ENCODE peak calls at places on chromosomes 2 and 18, in four cellular contexts. One of them, this sample, is unnamed.

GRCh38 chr18:76483780-76484179 is 11.3 kb downstream of the ZNF516 start:
- DNase-seq in GM10248: no peak
- DNase-seq in activated CD8-positive, alpha-beta memory T cell treated with anti-CD3 and anti-CD28 coated beads for 4 hours: no peak
- DNase-seq in stimulated activated CD4-positive, alpha-beta T cell treated with anti-CD3 and anti-CD28 coated beads, Interleukin-15, amount 100 ng/mL, for 1 hour: no peak
- DNase-seq in this sample: no peak

GRCh38 chr2:9263388-9263787 is 56.8 kb downstream of the ASAP2 start:
- DNase-seq in GM10248: no peak
- DNase-seq in activated CD8-positive, alpha-beta memory T cell treated with anti-CD3 and anti-CD28 coated beads for 4 hours: no peak
- DNase-seq in stimulated activated CD4-positive, alpha-beta T cell treated with anti-CD3 and anti-CD28 coated beads, Interleukin-15, amount 100 ng/mL, for 1 hour: no peak
- DNase-seq in this sample: no peak

GRCh38 chr2:120461546-120462537 is 115.9 kb downstream of the INHBB start:
- DNase-seq in GM10248: no peak
- DNase-seq in activated CD8-positive, alpha-beta memory T cell treated with anti-CD3 and anti-CD28 coated beads for 4 hours: no peak
- DNase-seq in stimulated activated CD4-positive, alpha-beta T cell treated with anti-CD3 and anti-CD28 coated beads, Interleukin-15, amount 100 ng/mL, for 1 hour: no peak
- DNase-seq in this sample: no peak

GRCh38 chr2:214630402-214631035 is 179.0 kb downstream of the BARD1 start:
- DNase-seq in GM10248: no peak
- DNase-seq in activated CD8-positive, alpha-beta memory T cell treated with anti-CD3 and anti-CD28 coated beads for 4 hours: no peak
- DNase-seq in stimulated activated CD4-positive, alpha-beta T cell treated with anti-CD3 and anti-CD28 coated beads, Interleukin-15, amount 100 ng/mL, for 1 hour: no peak
- DNase-seq in this sample: no peak

GRCh38 chr2:62199392-62200125 is 3.6 kb downstream of the B3GNT2 start:
- DNase-seq in GM10248: no peak
- DNase-seq in activated CD8-positive, alpha-beta memory T cell treated with anti-CD3 and anti-CD28 coated beads for 4 hours: no peak
- DNase-seq in stimulated activated CD4-positive, alpha-beta T cell treated with anti-CD3 and anti-CD28 coated beads, Interleukin-15, amount 100 ng/mL, for 1 hour: no peak
- DNase-seq in this sample: no peak

GRCh38 chr2:11444737-11445136 is 21.2 kb downstream of the E2F6 start:
- DNase-seq in GM10248: no peak
- DNase-seq in activated CD8-positive, alpha-beta memory T cell treated with anti-CD3 and anti-CD28 coated beads for 4 hours: no peak
- DNase-seq in stimulated activated CD4-positive, alpha-beta T cell treated with anti-CD3 and anti-CD28 coated beads, Interleukin-15, amount 100 ng/mL, for 1 hour: no peak
- DNase-seq in this sample: no peak

GRCh38 chr2:27290571-27290970 is 8.3 kb downstream of the TRIM54 start:
- DNase-seq in GM10248: no peak
- DNase-seq in activated CD8-positive, alpha-beta memory T cell treated with anti-CD3 and anti-CD28 coated beads for 4 hours: no peak
- DNase-seq in stimulated activated CD4-positive, alpha-beta T cell treated with anti-CD3 and anti-CD28 coated beads, Interleukin-15, amount 100 ng/mL, for 1 hour: no peak
- DNase-seq in this sample: no peak

GRCh38 chr18:46502444-46502843 is 154.6 kb downstream of the LOXHD1 start:
- DNase-seq in GM10248: no peak
- DNase-seq in activated CD8-positive, alpha-beta memory T cell treated with anti-CD3 and anti-CD28 coated beads for 4 hours: no peak
- DNase-seq in stimulated activated CD4-positive, alpha-beta T cell treated with anti-CD3 and anti-CD28 coated beads, Interleukin-15, amount 100 ng/mL, for 1 hour: no peak
- DNase-seq in this sample: no peak

GRCh38 chr2:175627405-175627804 is 374.7 kb downstream of the LNPK start:
- DNase-seq in GM10248: no peak
- DNase-seq in activated CD8-positive, alpha-beta memory T cell treated with anti-CD3 and anti-CD28 coated beads for 4 hours: no peak
- DNase-seq in stimulated activated CD4-positive, alpha-beta T cell treated with anti-CD3 and anti-CD28 coated beads, Interleukin-15, amount 100 ng/mL, for 1 hour: no peak
- DNase-seq in this sample: no peak

GRCh38 chr18:34595673-34596072 is 114.4 kb upstream of the DTNA start:
- DNase-seq in GM10248: no peak
- DNase-seq in activated CD8-positive, alpha-beta memory T cell treated with anti-CD3 and anti-CD28 coated beads for 4 hours: no peak
- DNase-seq in stimulated activated CD4-positive, alpha-beta T cell treated with anti-CD3 and anti-CD28 coated beads, Interleukin-15, amount 100 ng/mL, for 1 hour: no peak
- DNase-seq in this sample: no peak

GRCh38 chr2:27860111-27860510 is 30.1 kb downstream of the RBKS start:
- DNase-seq in GM10248: no peak
- DNase-seq in activated CD8-positive, alpha-beta memory T cell treated with anti-CD3 and anti-CD28 coated beads for 4 hours: no peak
- DNase-seq in stimulated activated CD4-positive, alpha-beta T cell treated with anti-CD3 and anti-CD28 coated beads, Interleukin-15, amount 100 ng/mL, for 1 hour: no peak
- DNase-seq in this sample: no peak

GRCh38 chr18:59748628-59749360 is 51.6 kb upstream of the CCBE1 start:
- DNase-seq in GM10248: no peak
- DNase-seq in activated CD8-positive, alpha-beta memory T cell treated with anti-CD3 and anti-CD28 coated beads for 4 hours: no peak
- DNase-seq in stimulated activated CD4-positive, alpha-beta T cell treated with anti-CD3 and anti-CD28 coated beads, Interleukin-15, amount 100 ng/mL, for 1 hour: no peak
- DNase-seq in this sample: no peak

GRCh38 chr2:63871864-63872263 is 30.2 kb downstream of the UGP2 start:
- DNase-seq in GM10248: no peak
- DNase-seq in activated CD8-positive, alpha-beta memory T cell treated with anti-CD3 and anti-CD28 coated beads for 4 hours: no peak
- DNase-seq in stimulated activated CD4-positive, alpha-beta T cell treated with anti-CD3 and anti-CD28 coated beads, Interleukin-15, amount 100 ng/mL, for 1 hour: no peak
- DNase-seq in this sample: no peak

GRCh38 chr2:119402645-119403560 is 28.8 kb upstream of the TMEM37 start:
- DNase-seq in GM10248: no peak
- DNase-seq in activated CD8-positive, alpha-beta memory T cell treated with anti-CD3 and anti-CD28 coated beads for 4 hours: no peak
- DNase-seq in stimulated activated CD4-positive, alpha-beta T cell treated with anti-CD3 and anti-CD28 coated beads, Interleukin-15, amount 100 ng/mL, for 1 hour: no peak
- DNase-seq in this sample: no peak

GRCh38 chr2:137228566-137228965 is 463.2 kb downstream of the THSD7B start:
- DNase-seq in GM10248: no peak
- DNase-seq in activated CD8-positive, alpha-beta memory T cell treated with anti-CD3 and anti-CD28 coated beads for 4 hours: no peak
- DNase-seq in stimulated activated CD4-positive, alpha-beta T cell treated with anti-CD3 and anti-CD28 coated beads, Interleukin-15, amount 100 ng/mL, for 1 hour: no peak
- DNase-seq in this sample: no peak

GRCh38 chr2:98730053-98730850 is 680 bp downstream of the MGAT4A start:
- DNase-seq in GM10248: no peak
- DNase-seq in activated CD8-positive, alpha-beta memory T cell treated with anti-CD3 and anti-CD28 coated beads for 4 hours: no peak
- DNase-seq in stimulated activated CD4-positive, alpha-beta T cell treated with anti-CD3 and anti-CD28 coated beads, Interleukin-15, amount 100 ng/mL, for 1 hour: peak
- DNase-seq in this sample: peak

GRCh38 chr2:153606623-153607022 is 128.1 kb upstream of the RPRM start:
- DNase-seq in GM10248: no peak
- DNase-seq in activated CD8-positive, alpha-beta memory T cell treated with anti-CD3 and anti-CD28 coated beads for 4 hours: no peak
- DNase-seq in stimulated activated CD4-positive, alpha-beta T cell treated with anti-CD3 and anti-CD28 coated beads, Interleukin-15, amount 100 ng/mL, for 1 hour: no peak
- DNase-seq in this sample: no peak

GRCh38 chr2:240449764-240450531 is 14.5 kb downstream of the GPC1 start:
- DNase-seq in GM10248: no peak
- DNase-seq in activated CD8-positive, alpha-beta memory T cell treated with anti-CD3 and anti-CD28 coated beads for 4 hours: no peak
- DNase-seq in stimulated activated CD4-positive, alpha-beta T cell treated with anti-CD3 and anti-CD28 coated beads, Interleukin-15, amount 100 ng/mL, for 1 hour: no peak
- DNase-seq in this sample: no peak

GRCh38 chr18:77714716-77715115 is 465.1 kb downstream of the GALR1 start:
- DNase-seq in GM10248: no peak
- DNase-seq in activated CD8-positive, alpha-beta memory T cell treated with anti-CD3 and anti-CD28 coated beads for 4 hours: no peak
- DNase-seq in stimulated activated CD4-positive, alpha-beta T cell treated with anti-CD3 and anti-CD28 coated beads, Interleukin-15, amount 100 ng/mL, for 1 hour: no peak
- DNase-seq in this sample: no peak

GRCh38 chr2:30280596-30281434 is 49.5 kb downstream of the LBH start:
- DNase-seq in GM10248: no peak
- DNase-seq in activated CD8-positive, alpha-beta memory T cell treated with anti-CD3 and anti-CD28 coated beads for 4 hours: no peak
- DNase-seq in stimulated activated CD4-positive, alpha-beta T cell treated with anti-CD3 and anti-CD28 coated beads, Interleukin-15, amount 100 ng/mL, for 1 hour: no peak
- DNase-seq in this sample: no peak

GRCh38 chr2:152486048-152486736 is 151.2 kb downstream of the FMNL2 start:
- DNase-seq in GM10248: no peak
- DNase-seq in activated CD8-positive, alpha-beta memory T cell treated with anti-CD3 and anti-CD28 coated beads for 4 hours: no peak
- DNase-seq in stimulated activated CD4-positive, alpha-beta T cell treated with anti-CD3 and anti-CD28 coated beads, Interleukin-15, amount 100 ng/mL, for 1 hour: no peak
- DNase-seq in this sample: no peak

GRCh38 chr2:1236596-1236995 is 176.7 kb upstream of the TPO start:
- DNase-seq in GM10248: no peak
- DNase-seq in activated CD8-positive, alpha-beta memory T cell treated with anti-CD3 and anti-CD28 coated beads for 4 hours: no peak
- DNase-seq in stimulated activated CD4-positive, alpha-beta T cell treated with anti-CD3 and anti-CD28 coated beads, Interleukin-15, amount 100 ng/mL, for 1 hour: no peak
- DNase-seq in this sample: no peak

GRCh38 chr2:74039611-74040010 is 54.9 kb downstream of the TET3 start:
- DNase-seq in GM10248: no peak
- DNase-seq in activated CD8-positive, alpha-beta memory T cell treated with anti-CD3 and anti-CD28 coated beads for 4 hours: no peak
- DNase-seq in stimulated activated CD4-positive, alpha-beta T cell treated with anti-CD3 and anti-CD28 coated beads, Interleukin-15, amount 100 ng/mL, for 1 hour: no peak
- DNase-seq in this sample: no peak

GRCh38 chr2:206642075-206643025 is at the start of gene FAM237A:
- DNase-seq in GM10248: peak
- DNase-seq in activated CD8-positive, alpha-beta memory T cell treated with anti-CD3 and anti-CD28 coated beads for 4 hours: no peak
- DNase-seq in stimulated activated CD4-positive, alpha-beta T cell treated with anti-CD3 and anti-CD28 coated beads, Interleukin-15, amount 100 ng/mL, for 1 hour: no peak
- DNase-seq in this sample: peak

GRCh38 chr2:241799522-241800197 is 9.3 kb upstream of the NEU4 start:
- DNase-seq in GM10248: peak
- DNase-seq in activated CD8-positive, alpha-beta memory T cell treated with anti-CD3 and anti-CD28 coated beads for 4 hours: no peak
- DNase-seq in stimulated activated CD4-positive, alpha-beta T cell treated with anti-CD3 and anti-CD28 coated beads, Interleukin-15, amount 100 ng/mL, for 1 hour: no peak
- DNase-seq in this sample: no peak

GRCh38 chr2:204888222-204888621 is 342.9 kb downstream of the PARD3B start:
- DNase-seq in GM10248: no peak
- DNase-seq in activated CD8-positive, alpha-beta memory T cell treated with anti-CD3 and anti-CD28 coated beads for 4 hours: no peak
- DNase-seq in stimulated activated CD4-positive, alpha-beta T cell treated with anti-CD3 and anti-CD28 coated beads, Interleukin-15, amount 100 ng/mL, for 1 hour: no peak
- DNase-seq in this sample: no peak

GRCh38 chr2:64982311-64982857 is 6.8 kb upstream of the SLC1A4 start:
- DNase-seq in GM10248: peak
- DNase-seq in activated CD8-positive, alpha-beta memory T cell treated with anti-CD3 and anti-CD28 coated beads for 4 hours: no peak
- DNase-seq in stimulated activated CD4-positive, alpha-beta T cell treated with anti-CD3 and anti-CD28 coated beads, Interleukin-15, amount 100 ng/mL, for 1 hour: no peak
- DNase-seq in this sample: no peak

GRCh38 chr2:204157684-204158083 is 221.1 kb downstream of the ICOS start:
- DNase-seq in GM10248: no peak
- DNase-seq in activated CD8-positive, alpha-beta memory T cell treated with anti-CD3 and anti-CD28 coated beads for 4 hours: no peak
- DNase-seq in stimulated activated CD4-positive, alpha-beta T cell treated with anti-CD3 and anti-CD28 coated beads, Interleukin-15, amount 100 ng/mL, for 1 hour: no peak
- DNase-seq in this sample: no peak

GRCh38 chr18:11078491-11078890 is 70.9 kb downstream of the PIEZO2 start:
- DNase-seq in GM10248: no peak
- DNase-seq in activated CD8-positive, alpha-beta memory T cell treated with anti-CD3 and anti-CD28 coated beads for 4 hours: no peak
- DNase-seq in stimulated activated CD4-positive, alpha-beta T cell treated with anti-CD3 and anti-CD28 coated beads, Interleukin-15, amount 100 ng/mL, for 1 hour: no peak
- DNase-seq in this sample: no peak

GRCh38 chr2:70751881-70752280 is 16.1 kb downstream of the ADD2 start:
- DNase-seq in GM10248: no peak
- DNase-seq in activated CD8-positive, alpha-beta memory T cell treated with anti-CD3 and anti-CD28 coated beads for 4 hours: no peak
- DNase-seq in stimulated activated CD4-positive, alpha-beta T cell treated with anti-CD3 and anti-CD28 coated beads, Interleukin-15, amount 100 ng/mL, for 1 hour: no peak
- DNase-seq in this sample: no peak

GRCh38 chr18:78713726-78714125 is 265.9 kb upstream of the SALL3 start:
- DNase-seq in GM10248: no peak
- DNase-seq in activated CD8-positive, alpha-beta memory T cell treated with anti-CD3 and anti-CD28 coated beads for 4 hours: no peak
- DNase-seq in stimulated activated CD4-positive, alpha-beta T cell treated with anti-CD3 and anti-CD28 coated beads, Interleukin-15, amount 100 ng/mL, for 1 hour: no peak
- DNase-seq in this sample: no peak

GRCh38 chr2:84958135-84959044 is 12.6 kb upstream of the KCMF1 start:
- DNase-seq in GM10248: no peak
- DNase-seq in activated CD8-positive, alpha-beta memory T cell treated with anti-CD3 and anti-CD28 coated beads for 4 hours: no peak
- DNase-seq in stimulated activated CD4-positive, alpha-beta T cell treated with anti-CD3 and anti-CD28 coated beads, Interleukin-15, amount 100 ng/mL, for 1 hour: no peak
- DNase-seq in this sample: no peak

GRCh38 chr18:75218524-75218923 is 7.9 kb downstream of the TSHZ1 start:
- DNase-seq in GM10248: no peak
- DNase-seq in activated CD8-positive, alpha-beta memory T cell treated with anti-CD3 and anti-CD28 coated beads for 4 hours: no peak
- DNase-seq in stimulated activated CD4-positive, alpha-beta T cell treated with anti-CD3 and anti-CD28 coated beads, Interleukin-15, amount 100 ng/mL, for 1 hour: no peak
- DNase-seq in this sample: no peak

GRCh38 chr18:22971038-22971437 is 37.9 kb downstream of the RBBP8 start:
- DNase-seq in GM10248: no peak
- DNase-seq in activated CD8-positive, alpha-beta memory T cell treated with anti-CD3 and anti-CD28 coated beads for 4 hours: no peak
- DNase-seq in stimulated activated CD4-positive, alpha-beta T cell treated with anti-CD3 and anti-CD28 coated beads, Interleukin-15, amount 100 ng/mL, for 1 hour: no peak
- DNase-seq in this sample: no peak

This sample was measured in posterior cingulate gyrus.